ENCODE peak calls at places on chromosome 2, in seven cellular contexts. B, X, F, Q, U, N and O are unnamed samples.

GRCh38 chr2:122635649-122636496 is 880.4 kb downstream of the TSN start:
- DNase-seq in Q (no peak), N (no peak), X (no peak), U (no peak), B (peak), F (no peak), O (no peak)

GRCh38 chr2:211390506-211390905 is 834.1 kb downstream of the CPS1 start:
- DNase-seq in N (no peak), F (no peak), Q (no peak), B (no peak), U (peak), X (no peak), O (no peak)

GRCh38 chr2:198441246-198441645 is 636.9 kb downstream of the PLCL1 start:
- DNase-seq in F (no peak), B (no peak), U (no peak), X (no peak), N (no peak), Q (no peak), O (no peak)

GRCh38 chr2:62137431-62137830 is 58.5 kb upstream of the B3GNT2 start:
- DNase-seq in Q (no peak), U (no peak), F (no peak), N (no peak), X (no peak), B (peak), O (no peak)

GRCh38 chr2:112830469-112830868 is 6.1 kb downstream of the IL1B start:
- DNase-seq in Q (no peak), B (no peak), X (no peak), N (no peak), F (no peak), U (no peak), O (no peak)

GRCh38 chr2:26739514-26739913 is 24.6 kb upstream of the SLC35F6 start:
- DNase-seq in B (no peak), U (no peak), F (no peak), X (no peak), N (no peak), Q (no peak), O (no peak)

GRCh38 chr2:188142636-188143035 is 149.0 kb upstream of the GULP1 start:
- DNase-seq in Q (no peak), X (peak), F (no peak), B (peak), N (no peak), U (no peak), O (peak)

GRCh38 chr2:24842081-24843050 is 49.1 kb downstream of the CENPO start:
- DNase-seq in N (no peak), X (no peak), Q (peak), U (no peak), B (no peak), F (no peak), O (no peak)

GRCh38 chr2:32678825-32679224 is 51.0 kb downstream of the TTC27 start:
- DNase-seq in B (peak), U (no peak), N (no peak), X (peak), F (no peak), Q (no peak), O (peak)

GRCh38 chr2:109187711-109188484 is 58.9 kb downstream of the SH3RF3 start:
- DNase-seq in Q (no peak), F (no peak), N (no peak), B (no peak), X (no peak), U (no peak), O (no peak)

GRCh38 chr2:212863185-212863588 is 288.2 kb downstream of the IKZF2 start:
- DNase-seq in N (no peak), B (peak), Q (no peak), F (peak), X (no peak), U (peak), O (no peak)

GRCh38 chr2:205405752-205406151 is 276.5 kb upstream of the NRP2 start:
- DNase-seq in F (no peak), B (peak), U (no peak), X (peak), Q (no peak), N (no peak), O (peak)

GRCh38 chr2:129678751-129679150 is 300.7 kb upstream of the RAB6C start:
- DNase-seq in F (no peak), N (no peak), B (no peak), X (no peak), Q (no peak), U (no peak), O (no peak)

GRCh38 chr2:18232731-18233438 is 327.6 kb downstream of the RDH14 start:
- DNase-seq in U (no peak), N (no peak), Q (no peak), B (peak), X (no peak), F (no peak), O (no peak)

GRCh38 chr2:120262150-120262549 is 9.5 kb downstream of the RALB start:
- DNase-seq in X (no peak), U (no peak), B (no peak), N (no peak), F (no peak), Q (no peak), O (no peak)
- TF ChIP-seq CTCF in X (no peak), U (no peak), B (no peak), N (no peak), F (no peak), Q (no peak), O (no peak)

DNA sequence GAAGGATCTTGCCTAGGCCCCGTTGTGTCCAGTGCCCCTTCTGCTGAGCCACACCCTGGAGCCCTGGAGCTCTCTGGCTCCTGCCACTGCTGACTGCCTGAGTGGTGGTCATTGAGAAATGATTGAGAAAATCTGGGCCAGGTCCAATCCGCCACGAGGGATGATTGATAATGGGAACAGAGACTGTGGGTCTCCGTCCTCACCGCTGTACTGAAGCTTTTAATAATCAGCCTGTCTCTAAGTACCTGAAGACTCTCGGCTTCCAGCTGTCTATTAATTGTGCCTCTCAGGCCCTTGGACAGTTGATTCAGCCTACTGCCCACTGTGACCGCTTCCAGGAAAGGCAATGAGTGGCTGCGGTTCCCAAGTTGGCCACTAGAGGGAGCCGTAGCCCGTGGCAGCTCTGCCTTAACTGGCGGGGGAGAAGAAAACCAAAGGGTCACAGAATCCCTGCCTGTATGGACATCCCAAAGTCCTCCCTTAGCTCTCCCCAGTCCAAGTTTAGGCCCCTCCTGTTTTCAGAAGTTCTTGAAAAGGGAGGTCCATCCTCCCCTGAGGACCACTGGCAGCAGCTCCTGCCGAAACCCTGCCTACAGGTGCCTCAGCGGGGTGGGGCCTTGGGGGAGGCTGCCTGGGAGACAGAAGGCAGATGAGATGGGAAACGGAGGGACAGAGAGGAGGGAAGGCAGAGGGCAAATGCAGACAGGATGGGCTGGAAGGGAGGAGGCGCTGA is 213.6 kb downstream of the TNS1 start:
- DNase-seq in Q (peak), B (peak), X (no peak), N (peak), F (peak), U (peak), O (no peak)
- H3K4me3 ChIP-seq in Q (peak), B (no peak), X (no peak), N (no peak), F (no peak), U (no peak), O (no peak)

GRCh38 chr2:3377612-3378432 is at the start of gene EIPR1:
- DNase-seq in U (peak), B (peak), N (peak), X (peak), F (peak), Q (peak), O (peak)
- TF ChIP-seq CTCF in U (no peak), B (no peak), N (no peak), X (no peak), F (no peak), Q (peak), O (peak)

GRCh38 chr2:9725106-9725505 is 94.3 kb upstream of the YWHAQ start:
- DNase-seq in X (no peak), B (no peak), Q (no peak), N (no peak), F (no peak), U (no peak), O (no peak)

GRCh38 chr2:9721346-9721745 is 90.5 kb upstream of the YWHAQ start:
- DNase-seq in X (no peak), B (no peak), N (no peak), F (no peak), U (no peak), Q (no peak), O (no peak)

GRCh38 chr2:9720352-9721093 is 89.7 kb upstream of the YWHAQ start:
- DNase-seq in U (no peak), X (no peak), N (no peak), F (no peak), Q (no peak), B (no peak), O (no peak)

GRCh38 chr2:9724565-9724964 is 93.8 kb upstream of the YWHAQ start:
- DNase-seq in U (no peak), F (no peak), N (no peak), B (no peak), X (no peak), Q (no peak), O (no peak)

DNA sequence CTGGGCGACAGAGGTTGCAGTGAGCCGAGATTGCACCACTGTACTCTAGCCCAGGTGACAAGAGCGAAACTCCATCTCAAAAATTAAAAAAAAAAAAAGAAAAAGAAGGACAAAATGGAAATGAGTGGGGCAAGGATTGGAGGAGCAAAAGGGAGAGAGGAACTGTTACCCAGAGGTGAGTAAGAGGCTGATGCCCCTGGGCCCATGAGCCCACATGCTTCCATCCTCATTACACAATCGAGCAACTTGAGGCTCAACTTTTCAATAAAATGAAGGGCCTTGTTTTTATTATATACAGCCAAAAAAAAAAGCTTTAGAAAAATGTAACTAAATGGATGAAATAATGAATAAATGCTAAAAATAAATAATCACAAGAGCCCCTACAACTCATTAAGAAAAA is 91.7 kb upstream of the YWHAQ start:
- DNase-seq in X (no peak), Q (no peak), N (no peak), U (no peak), B (no peak), F (no peak), O (no peak)
- H3K4me3 ChIP-seq in X (no peak), Q (no peak), N (no peak), U (no peak), B (no peak), F (no peak), O (no peak)

DNA sequence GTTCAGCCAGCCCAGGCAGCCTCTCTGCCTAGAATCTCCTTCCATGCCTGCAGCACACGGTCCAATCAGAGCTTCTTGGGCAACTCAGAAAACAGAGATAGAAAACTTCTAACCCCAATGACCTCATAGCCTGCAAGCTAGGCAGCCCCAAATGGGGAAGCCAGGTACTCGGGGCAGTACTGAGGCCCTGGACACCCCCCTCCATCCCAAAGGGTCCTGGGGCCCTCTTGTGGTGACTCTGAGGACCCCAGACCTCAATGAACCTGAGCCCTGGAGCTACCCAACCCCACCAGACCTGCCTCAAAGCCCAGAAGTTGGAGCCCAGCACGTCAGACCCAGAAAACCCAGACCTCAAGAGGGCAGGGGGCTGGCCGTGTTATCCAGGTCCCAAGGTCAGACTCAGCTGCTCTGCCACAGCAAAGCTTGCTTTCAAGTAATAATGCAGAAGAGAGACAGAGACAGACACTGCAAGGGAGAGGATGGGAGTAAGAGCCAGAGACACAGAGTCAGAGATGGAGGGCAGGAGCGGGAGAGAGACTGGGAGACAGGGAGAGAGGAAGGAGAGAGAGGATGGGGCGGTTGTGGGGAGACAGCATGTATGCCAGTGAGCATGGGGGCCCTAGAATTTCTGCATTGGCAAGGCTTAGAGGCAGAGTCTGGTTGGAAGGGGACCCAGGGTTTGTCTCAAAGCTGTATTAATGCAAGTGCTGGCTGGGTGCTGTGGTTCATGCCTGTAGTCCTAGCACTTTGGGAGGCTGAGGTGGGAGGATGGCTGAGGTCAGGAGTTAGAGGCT is 28.2 kb downstream of the SERTAD2 start:
- DNase-seq in F (no peak), N (no peak), U (peak), Q (no peak), B (no peak), X (no peak), O (no peak)
- TF ChIP-seq CTCF in F (peak), N (no peak), U (peak), Q (no peak), B (no peak), X (no peak), O (no peak)

GRCh38 chr2:45860136-45861106 is 208.9 kb downstream of the PRKCE start:
- DNase-seq in X (no peak), U (no peak), B (peak), N (peak), Q (peak), F (no peak), O (no peak)
- H3K4me3 ChIP-seq in X (peak), U (no peak), B (peak), N (peak), Q (peak), F (no peak), O (peak)

DNA sequence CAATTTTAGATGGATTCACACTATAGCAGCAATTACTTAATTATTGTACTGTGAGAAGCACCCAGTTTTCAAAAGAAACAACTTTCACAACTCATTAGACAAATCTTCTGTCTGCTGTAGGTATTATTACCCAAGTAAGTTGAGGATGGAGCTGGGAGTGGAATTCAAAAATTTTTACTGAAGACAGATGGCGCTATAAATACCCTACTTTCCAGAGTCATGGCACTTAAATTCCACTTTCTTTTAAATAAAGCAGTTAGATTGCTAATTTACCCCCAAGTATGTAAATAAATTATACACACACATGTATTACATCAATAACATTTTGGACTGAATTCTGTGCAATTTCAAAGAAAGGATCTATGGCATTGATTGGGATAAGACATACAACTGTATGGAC is 166.8 kb downstream of the FTCDNL1 start:
- DNase-seq in U (no peak), F (no peak), B (no peak), X (no peak), N (no peak), Q (no peak), O (no peak)
- TF ChIP-seq CTCF in U (peak), F (no peak), B (peak), X (no peak), N (no peak), Q (no peak), O (peak)